ENCODE peak calls at places on chromosomes 11 and 22, in eight cellular contexts. U is A549, P is naive B cell, H is T-helper 1 cell, W is fibroblast of mammary gland, J is NCI-H345, C is ELR, X is T-cell. G is an unnamed sample.

GRCh38 chr22:33659423-33659822 is 260.9 kb downstream of the LARGE1 start:
- DNase-seq in X (no peak), H (no peak), W (peak; percentile 78), J (no peak), P (no peak), U (no peak), C (no peak), G (no peak)

GRCh38 chr11:71176812-71177211 is 75.6 kb downstream of the SHANK2 start:
- DNase-seq in P (no peak), W (no peak), H (no peak), U (peak; percentile 20), X (no peak), J (no peak), C (no peak), G (no peak)

GRCh38 chr11:112532506-112532905 is 271.8 kb upstream of the PLET1 start:
- DNase-seq in X (no peak), P (no peak), U (no peak), W (no peak), C (no peak), J (no peak), H (no peak), G (no peak)

GRCh38 chr22:30880847-30881246 is 87.7 kb downstream of the MORC2 start:
- DNase-seq in W (no peak), J (no peak), U (no peak), C (no peak), P (no peak), X (no peak), H (no peak), G (no peak)

GRCh38 chr11:67252831-67253239 is 13.4 kb upstream of the GRK2 start:
- DNase-seq in J (no peak), H (peak; percentile 66), X (no peak), C (peak; percentile 60), U (peak; percentile 80), W (peak; percentile 53), P (no peak), G (peak; percentile 78)

GRCh38 chr22:39314251-39314971 is 5.0 kb downstream of the RPL3 start:
- DNase-seq in C (peak; percentile 49), X (no peak), P (no peak), U (no peak), W (no peak), J (no peak), H (no peak), G (peak; percentile 46)

GRCh38 chr11:120883404-120884135 is 140.3 kb upstream of the TBCEL start:
- DNase-seq in W (peak; percentile 62), J (no peak), U (no peak), X (no peak), P (no peak), C (peak; percentile 17), H (no peak), G (peak; percentile 68)

GRCh38 chr11:65185869-65186341 is 4.2 kb downstream of the CAPN1 start:
- DNase-seq in H (no peak), X (no peak), U (no peak), J (no peak), C (no peak), W (no peak), P (no peak), G (no peak)

GRCh38 chr22:39132281-39132680 is 20.2 kb downstream of the CBX7 start:
- DNase-seq in C (no peak), P (no peak), X (no peak), W (no peak), H (no peak), J (no peak), U (no peak), G (no peak)

GRCh38 chr22:19275919-19276600 is 15.5 kb downstream of the CLTCL1 start:
- DNase-seq in H (no peak), C (no peak), J (no peak), P (no peak), U (no peak), X (no peak), W (no peak), G (no peak)